ENCODE peak calls at places on chromosomes 11 and 22, in nine cellular contexts. C is H1, W is epithelial cell of esophagus, I is A549, M is NB4, S is vagina, U is fibroblast of lung, Q is mammary epithelial cell, K is endothelial cell of umbilical vein. F is an unnamed sample.

GRCh38 chr11:116232364-116232801 is 540.4 kb downstream of the BUD13 start:
- DNase-seq in C (no peak), M (no peak), U (no peak), K (no peak), S (no peak), W (no peak), Q (no peak), I (no peak), F (no peak)

GRCh38 chr11:74636633-74637184 is 44.3 kb downstream of the POLD3 start:
- DNase-seq in U (peak; percentile 88), W (peak; percentile 92), I (peak; percentile 46), M (peak; percentile 65), K (peak; percentile 80), S (no peak), Q (peak; percentile 82), C (no peak), F (no peak)

GRCh38 chr11:9276571-9276970 is 11.4 kb upstream of the DENND5A start:
- DNase-seq in K (no peak), I (peak; percentile 62), U (no peak), Q (no peak), M (peak; percentile 49), W (peak; percentile 13), C (no peak), S (no peak), F (no peak)

GRCh38 chr11:19935507-19935906 is 222.9 kb downstream of the NAV2 start:
- DNase-seq in M (no peak), K (peak; percentile 67), U (peak; percentile 35), S (no peak), I (peak; percentile 31), C (peak; percentile 54), W (no peak), Q (peak; percentile 39), F (no peak)

GRCh38 chr11:94647926-94648325 is 80.8 kb downstream of the PIWIL4 start:
- DNase-seq in W (no peak), S (no peak), U (peak; percentile 27), Q (no peak), C (no peak), I (no peak), M (no peak), K (no peak), F (no peak)

GRCh38 chr11:70072471-70073187 is 5.5 kb upstream of the ANO1 start:
- DNase-seq in I (no peak), U (no peak), C (no peak), K (no peak), S (no peak), M (no peak), Q (no peak), W (no peak), F (no peak)

GRCh38 chr11:34680918-34681554 is 60.1 kb downstream of the EHF start:
- DNase-seq in I (peak; percentile 90), K (peak; percentile 56), M (no peak), Q (peak; percentile 90), C (peak; percentile 5), U (peak; percentile 58), S (no peak), W (peak; percentile 87), F (no peak)

GRCh38 chr22:43216738-43217137 is 29.8 kb upstream of the TTLL12 start:
- DNase-seq in S (no peak), C (no peak), Q (no peak), W (no peak), I (no peak), U (no peak), K (no peak), M (no peak), F (no peak)

GRCh38 chr11:121385693-121386092 is 66.4 kb upstream of the SORL1 start:
- DNase-seq in C (no peak), Q (no peak), M (no peak), U (no peak), W (no peak), K (no peak), I (no peak), S (no peak), F (no peak)

GRCh38 chr22:24836282-24836681 is 30.3 kb downstream of the SGSM1 start:
- DNase-seq in Q (no peak), K (no peak), S (no peak), C (no peak), U (peak; percentile 3), W (no peak), M (no peak), I (no peak), F (no peak)

DNA sequence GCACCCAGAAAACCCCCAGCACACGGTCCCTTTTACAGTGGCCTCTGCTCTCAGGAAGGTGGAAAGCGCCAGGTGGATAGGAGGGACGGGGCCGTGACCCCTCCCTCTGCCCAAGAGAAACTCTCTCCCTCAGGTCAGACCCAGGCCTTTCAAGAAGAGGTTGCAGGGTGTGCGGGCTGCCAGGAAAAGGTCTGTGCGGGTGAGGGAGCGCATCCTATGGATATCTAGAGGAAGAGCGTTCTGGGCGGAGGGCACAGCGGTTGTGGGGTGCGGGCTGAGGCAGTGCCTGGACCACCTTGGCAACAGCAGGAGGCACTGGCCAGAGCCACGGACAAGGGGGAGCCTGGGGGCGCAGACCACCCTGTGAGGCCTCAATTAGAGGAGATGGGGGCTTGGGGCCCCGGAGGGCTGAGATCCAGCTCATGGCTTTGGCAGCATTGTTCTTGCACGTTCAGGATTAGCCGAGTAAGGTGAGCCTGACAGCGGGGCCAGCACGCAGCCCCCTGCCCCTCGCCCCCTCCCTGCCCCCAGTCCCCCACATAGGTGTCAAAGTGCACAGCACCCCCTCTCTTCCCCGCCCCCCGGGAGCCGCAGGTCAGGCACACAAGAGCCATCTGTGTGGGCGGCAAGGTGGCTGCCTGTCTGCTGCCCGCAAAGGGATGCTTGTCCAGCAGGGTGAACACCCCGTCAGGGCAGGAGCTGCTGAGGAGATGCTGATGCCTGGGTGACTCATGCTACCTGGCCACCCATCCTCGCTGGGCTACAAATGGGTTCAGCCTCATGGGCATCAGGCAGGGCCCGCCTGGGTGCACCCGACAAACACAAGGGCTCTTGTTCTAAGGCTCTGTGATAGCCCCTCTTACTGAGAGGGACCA is 92.8 kb upstream of the KCNQ1OT1 start:
- DNase-seq in Q (no peak), M (no peak), W (peak; percentile 2), S (no peak), C (no peak), I (no peak), U (no peak), K (no peak), F (no peak)
- TF ChIP-seq CTCF in Q (no peak), M (no peak), W (no peak), S (no peak), C (no peak), I (no peak), U (no peak), K (no peak), F (no peak)

GRCh38 chr11:706439-706956 is 467 bp downstream of the EPS8L2 start:
- DNase-seq in I (peak; percentile 61), W (peak; percentile 64), C (no peak), Q (peak; percentile 73), K (no peak), S (no peak), M (no peak), U (peak; percentile 51), F (no peak)
- H3K4me3 ChIP-seq in I (peak overlapping the region; percentile 97), W (peak overlapping the region; percentile 91), C (peak overlapping the region; percentile 47), Q (peak overlapping the region; percentile 92), K (no peak overlapping the region), S (peak overlapping the region; percentile 74), M (no peak overlapping the region), U (peak overlapping the region; percentile 60), F (no peak overlapping the region)

DNA sequence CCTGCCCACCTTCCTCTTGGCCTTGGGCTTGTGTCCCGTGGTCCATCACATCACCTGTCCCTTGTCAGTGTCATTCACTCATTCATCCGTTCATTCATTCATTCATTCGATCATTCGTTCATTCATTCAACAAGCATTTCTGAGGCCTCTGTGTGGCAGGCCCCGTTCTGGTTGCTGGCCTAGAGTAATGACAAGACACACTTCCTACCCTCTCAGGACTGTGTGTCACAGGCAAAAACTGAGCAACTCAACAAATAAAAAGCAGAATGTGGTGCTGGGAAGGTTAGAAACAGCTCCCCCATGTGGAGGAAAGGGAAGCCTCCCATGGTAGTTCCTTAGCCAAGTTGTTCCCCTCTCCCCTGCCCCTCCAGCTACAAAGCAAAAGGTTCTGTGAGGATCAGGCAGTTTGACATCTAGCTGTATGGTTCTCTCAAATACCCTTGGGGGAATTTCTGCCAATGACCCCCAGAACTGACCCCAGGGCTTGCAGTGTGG is 1.6 kb upstream of the OMP start:
- DNase-seq in U (no peak), I (peak; percentile 57), K (peak; percentile 30), S (no peak), W (peak; percentile 31), Q (peak; percentile 23), C (no peak), M (peak; percentile 64), F (no peak)
- TF ChIP-seq CTCF in U (peak; percentile 59), I (peak; percentile 48), K (peak; percentile 69), S (no peak), W (peak; percentile 55), Q (peak; percentile 57), C (peak; percentile 79), M (peak; percentile 77), F (peak; percentile 57)

GRCh38 chr11:64762277-64762915 is 2.6 kb upstream of the PYGM start:
- DNase-seq in Q (no peak), U (no peak), I (no peak), W (peak; percentile 62), K (no peak), M (peak; percentile 42), C (no peak), S (no peak), F (no peak)
- H3K4me3 ChIP-seq in Q (no peak overlapping the region), U (no peak overlapping the region), I (no peak overlapping the region), W (no peak overlapping the region), K (no peak overlapping the region), M (no peak overlapping the region), C (peak overlapping the region; percentile 29), S (no peak overlapping the region), F (no peak overlapping the region)

DNA sequence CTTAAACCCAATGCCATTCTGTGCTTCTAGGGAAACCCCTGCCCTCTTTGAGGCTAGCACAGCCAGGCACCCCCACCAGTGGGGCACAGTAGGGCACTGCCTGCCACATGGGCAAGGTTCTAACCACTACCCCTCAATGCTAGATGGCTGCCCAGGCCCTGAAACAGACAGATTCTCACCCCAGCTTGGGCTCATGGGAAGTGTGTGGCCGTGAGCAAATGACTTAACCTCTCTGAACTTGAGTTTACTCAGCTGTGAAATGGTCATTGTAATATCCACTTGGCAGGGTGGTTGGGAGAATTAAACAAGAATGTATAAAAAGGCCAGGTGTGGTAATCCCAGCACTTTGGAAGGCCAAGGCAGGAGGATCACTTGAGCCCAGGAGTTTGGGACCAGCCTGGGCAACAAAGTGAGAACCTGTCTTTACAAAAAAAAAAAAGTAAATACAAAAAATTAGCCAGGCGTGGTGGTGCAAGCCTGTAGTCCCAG is 22.4 kb downstream of the C22orf23 start:
- DNase-seq in I (no peak), Q (no peak), K (peak; percentile 26), C (no peak), W (no peak), U (no peak), S (no peak), M (no peak), F (no peak)
- TF ChIP-seq CTCF in I (no peak), Q (no peak), K (no peak), C (no peak), W (no peak), U (no peak), S (no peak), M (no peak), F (no peak)